ENCODE peak calls at places on chromosomes 1 and 21, in seven cellular contexts. L is activated T-cell treated with anti-CD3 and anti-CD28 coated beads, Interleukin-2, amount 50 U/mL, for 72 hours; I is Karpas-422; B is NCI-H82; G is sigmoid colon; P is mucosa of gallbladder; A is NCI-H524. T is an unnamed sample.

GRCh38 chr21:24844672-24845071 is 762.6 kb downstream of the MRPL39 start:
- DNase-seq in L (no peak), I (no peak), B (no peak), G (no peak), P (no peak), A (no peak), T (no peak)

GRCh38 chr1:52552236-52552504 is 722 bp downstream of the TUT4 start:
- DNase-seq in L (peak), I (peak), B (peak), G (peak), P (peak), A (peak), T (peak)

GRCh38 chr21:14945176-14945575 is 119.6 kb downstream of the NRIP1 start:
- DNase-seq in L (no peak), I (no peak), B (no peak), G (no peak), P (no peak), A (no peak), T (no peak)

GRCh38 chr1:243791586-243792267 is 58.3 kb downstream of the AKT3 start:
- DNase-seq in L (no peak), I (no peak), B (no peak), G (no peak), P (no peak), A (no peak), T (no peak)

GRCh38 chr1:46473991-46474390 is 15.6 kb upstream of the DMBX1 start:
- DNase-seq in L (no peak), I (no peak), B (no peak), G (no peak), P (no peak), A (no peak), T (no peak)

GRCh38 chr1:201408176-201408814 is 9.2 kb upstream of the LAD1 start:
- DNase-seq in L (peak), I (peak), B (peak), G (no peak), P (peak), A (peak), T (peak)

GRCh38 chr1:960371-961131 is at the start of gene KLHL17:
- DNase-seq in L (peak), I (peak), B (peak), G (no peak), P (peak), A (no peak), T (peak)

GRCh38 chr1:116334015-116334547 is 39.0 kb upstream of the ATP1A1 start:
- DNase-seq in L (no peak), I (peak), B (no peak), G (no peak), P (no peak), A (no peak), T (no peak)

GRCh38 chr1:169601096-169601881 is 15.0 kb upstream of the F5 start:
- DNase-seq in L (no peak), I (peak), B (peak), G (no peak), P (no peak), A (no peak), T (peak)

GRCh38 chr21:44449473-44450363 is 5.6 kb upstream of the LRRC3 start:
- DNase-seq in L (no peak), I (no peak), B (no peak), G (peak), P (no peak), A (peak), T (peak)

GRCh38 chr1:199403421-199404116 is 623.9 kb upstream of the NR5A2 start:
- DNase-seq in L (no peak), I (peak), B (no peak), G (no peak), P (no peak), A (no peak), T (no peak)

GRCh38 chr1:40625076-40625475 is 40.4 kb downstream of the RIMS3 start:
- DNase-seq in L (peak), I (peak), B (peak), G (no peak), P (peak), A (no peak), T (peak)

GRCh38 chr21:41768371-41769042 is 1.7 kb upstream of the RIPK4 start:
- DNase-seq in L (peak), I (no peak), B (peak), G (peak), P (peak), A (peak), T (no peak)

GRCh38 chr1:3814771-3815561 is 18.7 kb upstream of the LRRC47 start:
- DNase-seq in L (no peak), I (no peak), B (no peak), G (peak), P (no peak), A (no peak), T (no peak)

GRCh38 chr1:117239467-117239866 is 28.7 kb upstream of the VTCN1 start:
- DNase-seq in L (no peak), I (no peak), B (no peak), G (no peak), P (no peak), A (no peak), T (no peak)

GRCh38 chr1:61220531-61220930 is 138.2 kb downstream of the NFIA start:
- DNase-seq in L (no peak), I (no peak), B (no peak), G (no peak), P (no peak), A (no peak), T (no peak)

GRCh38 chr21:41589131-41589530 is 81.2 kb upstream of the TMPRSS2 start:
- DNase-seq in L (no peak), I (peak), B (no peak), G (no peak), P (no peak), A (no peak), T (no peak)

GRCh38 chr1:166601650-166602049 is 237.6 kb upstream of the POGK start:
- DNase-seq in L (no peak), I (no peak), B (no peak), G (no peak), P (no peak), A (no peak), T (peak)

GRCh38 chr1:17598251-17598650 is 58.8 kb downstream of the ARHGEF10L start:
- DNase-seq in L (no peak), I (no peak), B (no peak), G (no peak), P (no peak), A (no peak), T (no peak)

GRCh38 chr1:245687636-245688535 is 533.1 kb downstream of the KIF26B start:
- DNase-seq in L (no peak), I (peak), B (peak), G (no peak), P (no peak), A (no peak), T (no peak)

GRCh38 chr1:13499422-13499821 is 14.4 kb downstream of the LRRC38 start:
- DNase-seq in L (no peak), I (no peak), B (no peak), G (no peak), P (no peak), A (no peak), T (no peak)

GRCh38 chr1:910881-911721 is 12.6 kb upstream of the SAMD11 start:
- DNase-seq in L (no peak), I (no peak), B (peak), G (peak), P (peak), A (no peak), T (peak)

GRCh38 chr1:205454903-205455335 is 926 bp downstream of the BLACAT1 start:
- DNase-seq in L (no peak), I (no peak), B (peak), G (no peak), P (no peak), A (no peak), T (no peak)

GRCh38 chr1:79460773-79461436 is 454.4 kb upstream of the ADGRL4 start:
- DNase-seq in L (no peak), I (no peak), B (no peak), G (no peak), P (no peak), A (no peak), T (no peak)